ENCODE peak calls at places on chromosomes 11 and 22, in four cellular contexts. One of them, this sample, is unnamed.

GRCh38 chr11:67387074-67387473 is 4.7 kb upstream of the RAD9A start:
- DNase-seq in aorta: no peak
- DNase-seq in substantia nigra: no peak
- DNase-seq in brain microvascular endothelial cell: no peak
- DNase-seq in this sample: no peak

GRCh38 chr22:49827853-49828598 is at the start of gene BRD1:
- DNase-seq in aorta: peak; percentile 87
- DNase-seq in substantia nigra: no peak
- DNase-seq in brain microvascular endothelial cell: peak; percentile 8
- DNase-seq in this sample: no peak

GRCh38 chr22:22748297-22748743 is 103.9 kb downstream of the GGTLC2 start:
- DNase-seq in aorta: no peak
- DNase-seq in substantia nigra: peak; percentile 5
- DNase-seq in brain microvascular endothelial cell: peak; percentile 65
- DNase-seq in this sample: no peak

GRCh38 chr11:38005597-38005996 is 1407.6 kb upstream of the RAG2 start:
- DNase-seq in aorta: no peak
- DNase-seq in substantia nigra: no peak
- DNase-seq in brain microvascular endothelial cell: no peak
- DNase-seq in this sample: no peak

GRCh38 chr11:114478768-114479167 is 39.5 kb downstream of the REXO2 start:
- DNase-seq in aorta: no peak
- DNase-seq in substantia nigra: no peak
- DNase-seq in brain microvascular endothelial cell: no peak
- DNase-seq in this sample: no peak

GRCh38 chr11:126573325-126574076 is 218.0 kb downstream of the ST3GAL4 start:
- DNase-seq in aorta: no peak
- DNase-seq in substantia nigra: no peak
- DNase-seq in brain microvascular endothelial cell: no peak
- DNase-seq in this sample: no peak

GRCh38 chr22:20587206-20587958 is 80.0 kb downstream of the MED15 start:
- DNase-seq in aorta: no peak
- DNase-seq in substantia nigra: no peak
- DNase-seq in brain microvascular endothelial cell: no peak
- DNase-seq in this sample: no peak

GRCh38 chr22:21632237-21632895 is at the start of gene CCDC116:
- DNase-seq in aorta: no peak
- DNase-seq in substantia nigra: no peak
- DNase-seq in brain microvascular endothelial cell: no peak
- DNase-seq in this sample: no peak

GRCh38 chr11:117940736-117941135 is 11.5 kb upstream of the TMPRSS13 start:
- DNase-seq in aorta: no peak
- DNase-seq in substantia nigra: no peak
- DNase-seq in brain microvascular endothelial cell: no peak
- DNase-seq in this sample: no peak

GRCh38 chr22:23497016-23497885 is 82.8 kb downstream of the IGLL1 start:
- DNase-seq in aorta: peak; percentile 27
- DNase-seq in substantia nigra: no peak
- DNase-seq in brain microvascular endothelial cell: no peak
- DNase-seq in this sample: no peak

GRCh38 chr11:120336641-120337132 is 474 bp downstream of the ARHGEF12 start:
- DNase-seq in aorta: peak; percentile 87
- DNase-seq in substantia nigra: no peak
- DNase-seq in brain microvascular endothelial cell: no peak
- DNase-seq in this sample: no peak

GRCh38 chr11:2378527-2379210 is 1.6 kb downstream of the CD81 start:
- DNase-seq in aorta: no peak
- DNase-seq in substantia nigra: no peak
- DNase-seq in brain microvascular endothelial cell: no peak
- DNase-seq in this sample: no peak

GRCh38 chr11:1151366-1152315 is 6.1 kb upstream of the MUC5AC start:
- DNase-seq in aorta: peak; percentile 63
- DNase-seq in substantia nigra: no peak
- DNase-seq in brain microvascular endothelial cell: no peak
- DNase-seq in this sample: no peak

GRCh38 chr11:11798586-11799438 is 43.0 kb upstream of the USP47 start:
- DNase-seq in aorta: peak; percentile 95
- DNase-seq in substantia nigra: peak; percentile 73
- DNase-seq in brain microvascular endothelial cell: peak; percentile 80
- DNase-seq in this sample: no peak

GRCh38 chr11:118892515-118892914 is 8.8 kb downstream of the CXCR5 start:
- DNase-seq in aorta: no peak
- DNase-seq in substantia nigra: no peak
- DNase-seq in brain microvascular endothelial cell: no peak
- DNase-seq in this sample: no peak

GRCh38 chr11:13668957-13669521 is 571 bp downstream of the FAR1 start:
- DNase-seq in aorta: no peak
- DNase-seq in substantia nigra: no peak
- DNase-seq in brain microvascular endothelial cell: no peak
- DNase-seq in this sample: no peak

GRCh38 chr11:35875063-35875462 is 68.8 kb upstream of the LDLRAD3 start:
- DNase-seq in aorta: no peak
- DNase-seq in substantia nigra: no peak
- DNase-seq in brain microvascular endothelial cell: no peak
- DNase-seq in this sample: no peak

GRCh38 chr11:59191899-59192298 is 20.0 kb downstream of the DTX4 start:
- DNase-seq in aorta: no peak
- DNase-seq in substantia nigra: no peak
- DNase-seq in brain microvascular endothelial cell: no peak
- DNase-seq in this sample: no peak

GRCh38 chr11:29005401-29005980 is 897.3 kb downstream of the METTL15 start:
- DNase-seq in aorta: no peak
- DNase-seq in substantia nigra: no peak
- DNase-seq in brain microvascular endothelial cell: no peak
- DNase-seq in this sample: no peak

GRCh38 chr11:125063429-125064043 is 431 bp downstream of the SLC37A2 start:
- DNase-seq in aorta: peak; percentile 77
- DNase-seq in substantia nigra: no peak
- DNase-seq in brain microvascular endothelial cell: no peak
- DNase-seq in this sample: no peak

GRCh38 chr22:27975381-27976013 is 56.4 kb upstream of the PITPNB start:
- DNase-seq in aorta: no peak
- DNase-seq in substantia nigra: no peak
- DNase-seq in brain microvascular endothelial cell: no peak
- DNase-seq in this sample: no peak

GRCh38 chr22:40679964-40680818 is 907 bp downstream of the MCHR1 start:
- DNase-seq in aorta: no peak
- DNase-seq in substantia nigra: no peak
- DNase-seq in brain microvascular endothelial cell: peak; percentile 9
- DNase-seq in this sample: no peak

GRCh38 chr11:67283490-67283963 is 5.6 kb upstream of the ANKRD13D start:
- DNase-seq in aorta: peak; percentile 71
- DNase-seq in substantia nigra: no peak
- DNase-seq in brain microvascular endothelial cell: no peak
- DNase-seq in this sample: no peak

GRCh38 chr11:92340839-92341238 is 116.2 kb downstream of the FAT3 start:
- DNase-seq in aorta: no peak
- DNase-seq in substantia nigra: no peak
- DNase-seq in brain microvascular endothelial cell: peak; percentile 43
- DNase-seq in this sample: no peak

GRCh38 chr22:38657248-38657909 is 941 bp downstream of the CBY1 start:
- DNase-seq in aorta: no peak
- DNase-seq in substantia nigra: no peak
- DNase-seq in brain microvascular endothelial cell: peak; percentile 14
- DNase-seq in this sample: no peak

GRCh38 chr11:60968223-60968622 is 3.3 kb upstream of the CD6 start:
- DNase-seq in aorta: no peak
- DNase-seq in substantia nigra: no peak
- DNase-seq in brain microvascular endothelial cell: no peak
- DNase-seq in this sample: no peak

GRCh38 chr11:113278481-113278880 is 35.9 kb upstream of the TTC12 start:
- DNase-seq in aorta: no peak
- DNase-seq in substantia nigra: no peak
- DNase-seq in brain microvascular endothelial cell: no peak
- DNase-seq in this sample: no peak

GRCh38 chr11:2930705-2931415 is 1.6 kb upstream of the PHLDA2 start:
- DNase-seq in aorta: peak; percentile 84
- DNase-seq in substantia nigra: no peak
- DNase-seq in brain microvascular endothelial cell: peak; percentile 24
- DNase-seq in this sample: no peak

GRCh38 chr11:12897390-12897789 is 111.7 kb upstream of the RASSF10 start:
- DNase-seq in aorta: peak; percentile 78
- DNase-seq in substantia nigra: no peak
- DNase-seq in brain microvascular endothelial cell: no peak
- DNase-seq in this sample: peak; percentile 12

GRCh38 chr11:59207988-59208432 is 4.7 kb downstream of the MPEG1 start:
- DNase-seq in aorta: no peak
- DNase-seq in substantia nigra: peak; percentile 22
- DNase-seq in brain microvascular endothelial cell: peak; percentile 83
- DNase-seq in this sample: no peak

GRCh38 chr11:67642148-67642475 is 2.5 kb upstream of the TBX10 start:
- DNase-seq in aorta: peak; percentile 58
- DNase-seq in substantia nigra: no peak
- DNase-seq in brain microvascular endothelial cell: no peak
- DNase-seq in this sample: no peak

GRCh38 chr22:21699643-21700042 is 33.8 kb downstream of the PPIL2 start:
- DNase-seq in aorta: no peak
- DNase-seq in substantia nigra: no peak
- DNase-seq in brain microvascular endothelial cell: no peak
- DNase-seq in this sample: no peak

GRCh38 chr11:12403122-12403994 is 26.0 kb downstream of the PARVA start:
- DNase-seq in aorta: no peak
- DNase-seq in substantia nigra: no peak
- DNase-seq in brain microvascular endothelial cell: no peak
- DNase-seq in this sample: no peak

GRCh38 chr11:22976146-22976545 is 115.9 kb upstream of the CCDC179 start:
- DNase-seq in aorta: no peak
- DNase-seq in substantia nigra: no peak
- DNase-seq in brain microvascular endothelial cell: peak; percentile 95
- DNase-seq in this sample: no peak

GRCh38 chr11:102229510-102230119 is 87.7 kb upstream of the BIRC3 start:
- DNase-seq in aorta: no peak
- DNase-seq in substantia nigra: no peak
- DNase-seq in brain microvascular endothelial cell: no peak
- DNase-seq in this sample: no peak

GRCh38 chr11:110124605-110125004 is 31.4 kb downstream of the ZC3H12C start:
- DNase-seq in aorta: no peak
- DNase-seq in substantia nigra: no peak
- DNase-seq in brain microvascular endothelial cell: no peak
- DNase-seq in this sample: no peak

GRCh38 chr11:134205729-134206128 is 18.0 kb downstream of the NCAPD3 start:
- DNase-seq in aorta: no peak
- DNase-seq in substantia nigra: no peak
- DNase-seq in brain microvascular endothelial cell: no peak
- DNase-seq in this sample: no peak

GRCh38 chr22:39543095-39543494 is 10.5 kb upstream of the RPS19BP1 start:
- DNase-seq in aorta: no peak
- DNase-seq in substantia nigra: no peak
- DNase-seq in brain microvascular endothelial cell: no peak
- DNase-seq in this sample: no peak

GRCh38 chr22:22773979-22774738 is 113.5 kb upstream of the IGLL5 start:
- DNase-seq in aorta: no peak
- DNase-seq in substantia nigra: no peak
- DNase-seq in brain microvascular endothelial cell: no peak
- DNase-seq in this sample: no peak

GRCh38 chr22:34344702-34345101 is 424.4 kb upstream of the LARGE1 start:
- DNase-seq in aorta: no peak
- DNase-seq in substantia nigra: no peak
- DNase-seq in brain microvascular endothelial cell: no peak
- DNase-seq in this sample: no peak
- H3K27ac ChIP-seq in aorta: no peak overlapping the region
- H3K27ac ChIP-seq in substantia nigra: no peak overlapping the region
- H3K27ac ChIP-seq in brain microvascular endothelial cell: no peak overlapping the region
- H3K27ac ChIP-seq in this sample: no peak overlapping the region

GRCh38 chr11:70126494-70126893 is 48.4 kb downstream of the ANO1 start:
- DNase-seq in aorta: no peak
- DNase-seq in substantia nigra: no peak
- DNase-seq in brain microvascular endothelial cell: no peak
- DNase-seq in this sample: no peak
- H3K27ac ChIP-seq in aorta: no peak overlapping the region
- H3K27ac ChIP-seq in substantia nigra: no peak overlapping the region
- H3K27ac ChIP-seq in brain microvascular endothelial cell: no peak overlapping the region
- H3K27ac ChIP-seq in this sample: no peak overlapping the region

GRCh38 chr11:33777906-33778305 is 3.6 kb upstream of the FBXO3 start:
- DNase-seq in aorta: no peak
- DNase-seq in substantia nigra: no peak
- DNase-seq in brain microvascular endothelial cell: no peak
- DNase-seq in this sample: no peak
- H3K27ac ChIP-seq in aorta: no peak overlapping the region
- H3K27ac ChIP-seq in substantia nigra: no peak overlapping the region
- H3K27ac ChIP-seq in brain microvascular endothelial cell: no peak overlapping the region
- H3K27ac ChIP-seq in this sample: no peak overlapping the region

DNA sequence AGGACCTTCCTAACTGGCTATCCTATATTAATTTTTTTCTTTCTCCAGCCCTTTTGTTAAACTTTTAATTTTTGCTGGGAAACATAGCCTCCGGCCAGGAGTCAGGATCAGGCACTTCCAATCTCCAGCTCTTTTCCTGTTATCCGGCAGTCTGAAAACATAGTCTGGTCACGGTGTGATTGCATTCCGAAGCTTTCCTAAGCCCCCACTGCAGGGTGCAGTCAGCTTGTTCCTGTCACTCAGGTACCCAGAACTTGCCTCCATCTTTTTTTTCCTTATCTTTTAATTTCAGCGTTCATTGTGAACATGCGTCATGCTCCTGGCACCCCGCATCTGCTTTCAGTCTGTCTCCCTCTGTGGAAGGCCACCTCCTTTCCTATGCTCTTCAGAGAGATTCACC is 59.4 kb downstream of the GRK3 start:
- DNase-seq in aorta: no peak
- DNase-seq in substantia nigra: no peak
- DNase-seq in brain microvascular endothelial cell: no peak
- DNase-seq in this sample: no peak
- H3K27ac ChIP-seq in aorta: no peak overlapping the region
- H3K27ac ChIP-seq in substantia nigra: no peak overlapping the region
- H3K27ac ChIP-seq in brain microvascular endothelial cell: no peak overlapping the region
- H3K27ac ChIP-seq in this sample: no peak overlapping the region

DNA sequence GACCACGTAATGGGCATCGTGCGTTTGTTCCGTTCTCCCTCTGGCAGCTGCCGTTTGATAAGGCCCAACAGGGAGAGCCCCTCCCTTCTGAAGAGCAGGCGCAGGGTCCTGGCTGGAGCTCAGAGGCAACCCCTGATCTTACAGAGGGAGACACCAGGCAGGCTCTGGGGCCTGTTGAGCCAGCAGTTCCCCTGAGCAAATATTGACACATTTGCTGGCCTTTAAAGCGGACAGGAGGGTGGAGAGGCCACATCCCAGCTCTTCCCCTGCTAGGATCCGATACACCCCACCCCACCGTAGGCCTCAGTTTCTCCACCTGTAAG is 11.8 kb upstream of the C1QTNF6 start:
- DNase-seq in aorta: no peak
- DNase-seq in substantia nigra: no peak
- DNase-seq in brain microvascular endothelial cell: no peak
- DNase-seq in this sample: no peak
- H3K27ac ChIP-seq in aorta: no peak overlapping the region
- H3K27ac ChIP-seq in substantia nigra: peak overlapping the region; percentile 68
- H3K27ac ChIP-seq in brain microvascular endothelial cell: no peak overlapping the region
- H3K27ac ChIP-seq in this sample: peak overlapping the region; percentile 71

GRCh38 chr11:58047818-58048217 is 17.1 kb downstream of the OR6Q1 start:
- DNase-seq in aorta: no peak
- DNase-seq in substantia nigra: no peak
- DNase-seq in brain microvascular endothelial cell: no peak
- DNase-seq in this sample: no peak
- H3K27ac ChIP-seq in aorta: no peak overlapping the region
- H3K27ac ChIP-seq in substantia nigra: no peak overlapping the region
- H3K27ac ChIP-seq in brain microvascular endothelial cell: no peak overlapping the region
- H3K27ac ChIP-seq in this sample: no peak overlapping the region

GRCh38 chr11:94793822-94794221 is 25.7 kb downstream of the AMOTL1 start:
- DNase-seq in aorta: no peak
- DNase-seq in substantia nigra: no peak
- DNase-seq in brain microvascular endothelial cell: peak; percentile 64
- DNase-seq in this sample: no peak
- H3K27ac ChIP-seq in aorta: peak overlapping the region; percentile 36
- H3K27ac ChIP-seq in substantia nigra: no peak overlapping the region
- H3K27ac ChIP-seq in brain microvascular endothelial cell: peak overlapping the region; percentile 99
- H3K27ac ChIP-seq in this sample: no peak overlapping the region